ENCODE peak calls at places on chromosomes 16 and 17, in four cellular contexts. E, T, J and P are unnamed samples.

GRCh38 chr17:82202981-82203380 is 9.7 kb downstream of the CCDC57 start:
- DNase-seq in E (no peak), T (no peak), J (no peak), P (no peak)

GRCh38 chr16:26605872-26606271 is 460.9 kb upstream of the C16orf82 start:
- DNase-seq in E (no peak), T (no peak), J (no peak), P (no peak)

GRCh38 chr16:71351558-71351901 is 7.0 kb upstream of the CALB2 start:
- DNase-seq in E (peak; percentile 83), T (no peak), J (no peak), P (no peak)

GRCh38 chr16:3490911-3491629 is 4.2 kb downstream of the C16orf90 start:
- DNase-seq in E (no peak), T (no peak), J (no peak), P (peak; percentile 49)

GRCh38 chr16:84498859-84499620 is 5.4 kb downstream of the MEAK7 start:
- DNase-seq in E (peak; percentile 83), T (no peak), J (peak; percentile 17), P (no peak)

GRCh38 chr17:3636908-3637373 is 381 bp downstream of the CTNS start:
- DNase-seq in E (no peak), T (no peak), J (no peak), P (no peak)

GRCh38 chr16:66408181-66409048 is 18.7 kb upstream of the BEAN1 start:
- DNase-seq in E (peak; percentile 87), T (peak; percentile 19), J (no peak), P (no peak)

GRCh38 chr17:11461993-11462548 is 136.2 kb upstream of the DNAH9 start:
- DNase-seq in E (no peak), T (no peak), J (no peak), P (no peak)

GRCh38 chr17:80308672-80309517 is 48.2 kb downstream of the RNF213 start:
- DNase-seq in E (no peak), T (no peak), J (no peak), P (no peak)

GRCh38 chr17:43702636-43703035 is 40.9 kb upstream of the MEOX1 start:
- DNase-seq in E (no peak), T (no peak), J (no peak), P (no peak)

GRCh38 chr16:14502256-14502875 is 127.7 kb downstream of the PARN start:
- DNase-seq in E (peak; percentile 58), T (no peak), J (no peak), P (no peak)

GRCh38 chr17:28950752-28951427 is 428 bp downstream of the PHF12 start:
- DNase-seq in E (no peak), T (peak; percentile 15), J (no peak), P (no peak)

GRCh38 chr17:34669511-34669910 is 90.1 kb downstream of the TMEM132E start:
- DNase-seq in E (no peak), T (no peak), J (no peak), P (no peak)

GRCh38 chr16:27737513-27737912 is 187.6 kb downstream of the KATNIP start:
- DNase-seq in E (no peak), T (no peak), J (no peak), P (no peak)

GRCh38 chr17:28118362-28118761 is 75.9 kb downstream of the NLK start:
- DNase-seq in E (no peak), T (no peak), J (no peak), P (no peak)

GRCh38 chr16:67917852-67918236 is 13.8 kb downstream of the CTRL start:
- DNase-seq in E (no peak), T (no peak), J (peak; percentile 44), P (no peak)

GRCh38 chr17:49723423-49723822 is 15.7 kb upstream of the SLC35B1 start:
- DNase-seq in E (no peak), T (no peak), J (no peak), P (peak; percentile 29)

GRCh38 chr16:63938661-63939060 is 1183.2 kb downstream of the CDH11 start:
- DNase-seq in E (no peak), T (no peak), J (no peak), P (no peak)

GRCh38 chr17:62614142-62614541 is 13.3 kb upstream of the MRC2 start:
- DNase-seq in E (no peak), T (no peak), J (no peak), P (no peak)

GRCh38 chr16:9159839-9160550 is 68.6 kb downstream of the HAPSTR1 start:
- DNase-seq in E (peak; percentile 45), T (peak; percentile 44), J (peak; percentile 50), P (peak; percentile 44)

GRCh38 chr17:42879596-42879985 is 21.0 kb upstream of the G6PC1 start:
- DNase-seq in E (no peak), T (no peak), J (no peak), P (no peak)

GRCh38 chr17:8576895-8577294 is 53.6 kb downstream of the MYH10 start:
- DNase-seq in E (no peak), T (no peak), J (no peak), P (no peak)
- H3K36me3 ChIP-seq in E (no peaks in the 10 kb centered on the region), T (no peaks in the 10 kb centered on the region), J (no peaks in the 10 kb centered on the region), P (no peaks in the 10 kb centered on the region)

GRCh38 chr17:65538679-65539529 is 22.5 kb downstream of the AXIN2 start:
- DNase-seq in E (no peak), T (no peak), J (no peak), P (no peak)
- H3K27ac ChIP-seq in E (no peak overlapping the region), T (no peak overlapping the region), J (no peak overlapping the region), P (no peak overlapping the region)

DNA sequence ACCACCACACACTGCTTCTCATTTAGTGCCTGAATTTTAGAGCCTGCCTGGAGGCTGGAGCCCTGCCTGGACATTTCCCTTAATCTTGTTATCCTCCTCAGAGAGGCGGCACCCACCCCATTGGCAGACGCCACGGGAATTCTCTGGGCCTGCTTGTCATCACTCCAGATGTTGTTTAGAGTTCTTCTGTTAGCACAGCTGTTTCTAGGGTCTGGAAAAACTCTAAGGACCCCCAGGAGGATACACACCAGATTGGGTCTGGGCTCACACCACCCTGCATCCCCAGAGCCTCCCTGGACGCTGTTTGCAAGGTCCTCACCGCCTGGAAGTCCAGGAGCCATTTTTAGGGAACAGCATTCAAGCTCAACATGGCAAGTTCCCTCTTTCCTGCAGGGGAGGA is 565 bp upstream of the XAF1 start:
- DNase-seq in E (no peak), T (no peak), J (no peak), P (no peak)
- H3K4me3 ChIP-seq in E (no peak overlapping the region), T (peak overlapping the region; percentile 33), J (peak overlapping the region; percentile 58), P (no peak overlapping the region)

GRCh38 chr17:63832455-63832854 is 5.0 kb upstream of the FTSJ3 start:
- DNase-seq in E (no peak), T (no peak), J (no peak), P (no peak)

GRCh38 chr17:63831505-63831904 is 4.0 kb upstream of the FTSJ3 start:
- DNase-seq in E (no peak), T (no peak), J (no peak), P (no peak)

GRCh38 chr17:63830278-63830677 is 2.8 kb upstream of the FTSJ3 start:
- DNase-seq in E (no peak), T (no peak), J (no peak), P (no peak)

GRCh38 chr17:63832014-63832413 is 4.6 kb upstream of the FTSJ3 start:
- DNase-seq in E (no peak), T (no peak), J (no peak), P (no peak)

DNA sequence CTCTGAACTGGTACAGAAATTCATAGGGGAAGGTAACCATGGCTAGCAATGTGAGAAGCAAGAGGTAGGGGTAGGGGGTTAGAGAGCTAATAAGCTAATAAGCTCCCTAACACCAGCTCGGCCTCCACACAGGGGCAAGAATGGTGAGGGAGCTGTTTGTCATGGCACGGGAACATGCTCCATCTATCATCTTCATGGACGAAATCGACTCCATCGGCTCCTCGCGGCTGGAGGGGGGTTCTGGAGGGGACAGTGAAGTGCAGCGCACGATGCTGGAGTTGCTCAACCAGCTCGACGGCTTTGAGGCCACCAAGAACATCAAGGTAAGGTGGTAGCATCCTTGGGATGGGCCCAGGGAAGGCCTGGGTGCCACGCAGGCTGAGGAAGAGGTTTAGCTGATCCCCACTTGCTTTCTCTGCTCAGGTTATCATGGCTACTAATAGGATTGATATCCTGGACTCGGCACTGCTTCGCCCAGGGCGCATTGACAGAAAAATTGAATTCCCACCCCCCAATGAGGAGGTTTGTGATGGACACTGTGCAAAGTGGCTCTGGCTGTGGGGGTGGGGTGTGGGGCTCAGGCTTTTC is 3.5 kb upstream of the FTSJ3 start:
- DNase-seq in E (no peak), T (no peak), J (no peak), P (no peak)
- H3K36me3 ChIP-seq in E (peaks cover 31% of the 10 kb centered on the region), T (peaks cover 49% of the 10 kb centered on the region), J (peaks cover 67% of the 10 kb centered on the region), P (no peaks in the 10 kb centered on the region)

GRCh38 chr16:57262841-57263584 is 18.0 kb downstream of the ARL2BP start:
- DNase-seq in E (no peak), T (no peak), J (peak; percentile 21), P (no peak)
- H3K27ac ChIP-seq in E (no peak overlapping the region), T (peak overlapping the region; percentile 15), J (peak overlapping the region; percentile 93), P (peak overlapping the region; percentile 46)